ENCODE peak calls at places on chromosomes 12 and 14, in four cellular contexts. Y is B cell, I is AG04450, B is BJ. W is an unnamed sample.
A peak's percentile ranks its signal among the peaks of the same experiment; 100 is the strongest.

GRCh38 chr14:75876526-75876925 is 105.3 kb downstream of the TGFB3 start:
- DNase-seq in Y (no peak), I (no peak), B (no peak), W (no peak)

GRCh38 chr14:24982472-24983155 is 67.3 kb downstream of the STXBP6 start:
- DNase-seq in Y (no peak), I (peak; percentile 69), B (no peak), W (no peak)

GRCh38 chr12:64494998-64495729 is 43.2 kb downstream of the TBK1 start:
- DNase-seq in Y (no peak), I (no peak), B (no peak), W (no peak)

GRCh38 chr14:98840511-98840910 is 431.5 kb downstream of the BCL11B start:
- DNase-seq in Y (no peak), I (no peak), B (no peak), W (no peak)

GRCh38 chr14:32896979-32897723 is 41.5 kb upstream of the NPAS3 start:
- DNase-seq in Y (no peak), I (no peak), B (peak; percentile 21), W (no peak)

GRCh38 chr14:24064091-24064795 is 7.1 kb upstream of the CPNE6 start:
- DNase-seq in Y (no peak), I (no peak), B (no peak), W (no peak)

GRCh38 chr12:41527529-41528116 is 339.5 kb downstream of the PDZRN4 start:
- DNase-seq in Y (no peak), I (no peak), B (no peak), W (no peak)

GRCh38 chr12:13205809-13206559 is 9.5 kb downstream of the EMP1 start:
- DNase-seq in Y (no peak), I (peak; percentile 95), B (peak; percentile 94), W (no peak)

GRCh38 chr12:4909397-4909733 is 340 bp upstream of the KCNA1 start:
- DNase-seq in Y (no peak), I (no peak), B (no peak), W (no peak)

GRCh38 chr12:110249105-110249504 is 31.9 kb upstream of the ATP2A2 start:
- DNase-seq in Y (no peak), I (peak; percentile 64), B (no peak), W (no peak)

GRCh38 chr12:111361717-111362576 is 6.9 kb downstream of the PHETA1 start:
- DNase-seq in Y (no peak), I (no peak), B (no peak), W (no peak)

GRCh38 chr12:117590999-117591398 is 229.6 kb upstream of the NOS1 start:
- DNase-seq in Y (no peak), I (no peak), B (no peak), W (no peak)

GRCh38 chr14:68783408-68784297 is 9.2 kb downstream of the ZFP36L1 start:
- DNase-seq in Y (no peak), I (no peak), B (no peak), W (no peak)

GRCh38 chr14:68785817-68786490 is 6.9 kb downstream of the ZFP36L1 start:
- DNase-seq in Y (peak; percentile 28), I (no peak), B (no peak), W (no peak)

GRCh38 chr14:68782091-68782981 is 10.5 kb downstream of the ZFP36L1 start:
- DNase-seq in Y (no peak), I (no peak), B (no peak), W (no peak)

GRCh38 chr14:68784995-68785816 is 7.7 kb downstream of the ZFP36L1 start:
- DNase-seq in Y (no peak), I (no peak), B (no peak), W (no peak)

DNA sequence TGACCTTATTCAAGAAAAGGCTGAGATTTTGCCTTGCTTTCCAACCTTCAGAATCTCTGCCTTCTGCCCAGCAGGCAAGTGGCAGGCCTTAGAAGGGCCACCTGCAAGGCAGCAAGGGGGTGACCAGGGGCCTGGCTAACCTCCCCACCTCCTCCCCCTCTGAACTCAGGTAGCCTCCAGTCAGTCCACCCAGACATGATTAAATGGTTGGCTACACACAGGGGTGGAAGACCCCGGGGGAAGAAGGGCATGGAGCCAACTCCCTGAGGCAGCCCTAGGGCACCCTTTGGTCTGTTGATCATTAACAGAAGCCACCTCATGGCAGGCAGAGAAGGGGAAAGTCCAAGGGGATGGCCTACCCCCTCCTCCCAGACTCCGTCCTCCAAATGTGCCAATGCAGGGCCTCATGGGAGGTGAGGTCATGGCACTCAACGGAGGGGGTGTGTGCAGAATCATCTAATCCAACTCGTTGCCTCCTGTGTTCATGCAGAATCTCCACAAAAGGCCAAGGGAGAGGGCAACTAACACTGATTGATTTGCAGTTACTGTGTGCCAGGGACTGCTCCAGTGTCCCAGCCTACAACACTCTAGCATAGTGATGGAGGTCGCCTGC is 8.5 kb downstream of the ZFP36L1 start:
- DNase-seq in Y (peak; percentile 21), I (no peak), B (no peak), W (no peak)
- TF ChIP-seq CTCF in Y (no peak), I (no peak), B (no peak), W (no peak)

GRCh38 chr14:80208426-80208950 is 2.8 kb downstream of the DIO2 start:
- DNase-seq in Y (no peak), I (no peak), B (no peak), W (no peak)

GRCh38 chr14:80200093-80200492 is 11.2 kb downstream of the DIO2 start:
- DNase-seq in Y (no peak), I (no peak), B (no peak), W (no peak)

GRCh38 chr14:80206351-80206750 is 5.0 kb downstream of the DIO2 start:
- DNase-seq in Y (no peak), I (no peak), B (no peak), W (no peak)

DNA sequence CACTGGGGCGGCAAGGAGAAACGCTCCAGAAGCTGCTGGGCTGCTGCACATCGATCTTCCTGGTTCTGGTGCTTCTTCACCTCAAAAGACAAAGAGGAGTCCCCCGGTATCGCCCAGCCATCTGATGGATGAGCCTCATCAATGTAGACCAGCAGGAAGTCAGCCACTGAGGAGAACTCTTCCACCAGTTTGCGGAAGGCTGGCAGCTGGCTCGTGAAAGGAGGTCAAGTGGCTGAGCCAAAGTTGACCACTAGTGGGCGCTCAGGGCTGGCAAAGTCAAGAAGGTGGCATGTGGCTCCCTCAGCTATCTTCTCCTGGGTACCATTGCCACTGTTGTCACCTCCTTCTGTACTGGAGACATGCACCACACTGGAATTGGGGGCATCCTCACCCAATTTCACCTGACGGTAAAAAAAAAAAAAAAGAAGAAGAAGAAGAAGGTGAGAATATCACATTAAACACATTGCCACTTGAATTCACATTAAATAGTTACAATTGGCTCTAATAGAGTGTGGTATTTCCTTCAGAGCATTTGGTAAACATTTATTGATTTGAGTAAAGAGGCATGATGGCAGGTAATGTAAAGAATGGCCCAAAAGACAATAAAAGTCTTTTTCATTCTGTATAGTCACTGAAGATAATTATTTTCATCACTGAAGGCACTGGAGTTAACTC is 8.3 kb downstream of the DIO2 start:
- DNase-seq in Y (no peak), I (no peak), B (no peak), W (no peak)
- TF ChIP-seq CTCF in Y (no peak), I (peak; percentile 28), B (peak; percentile 37), W (no peak)

DNA sequence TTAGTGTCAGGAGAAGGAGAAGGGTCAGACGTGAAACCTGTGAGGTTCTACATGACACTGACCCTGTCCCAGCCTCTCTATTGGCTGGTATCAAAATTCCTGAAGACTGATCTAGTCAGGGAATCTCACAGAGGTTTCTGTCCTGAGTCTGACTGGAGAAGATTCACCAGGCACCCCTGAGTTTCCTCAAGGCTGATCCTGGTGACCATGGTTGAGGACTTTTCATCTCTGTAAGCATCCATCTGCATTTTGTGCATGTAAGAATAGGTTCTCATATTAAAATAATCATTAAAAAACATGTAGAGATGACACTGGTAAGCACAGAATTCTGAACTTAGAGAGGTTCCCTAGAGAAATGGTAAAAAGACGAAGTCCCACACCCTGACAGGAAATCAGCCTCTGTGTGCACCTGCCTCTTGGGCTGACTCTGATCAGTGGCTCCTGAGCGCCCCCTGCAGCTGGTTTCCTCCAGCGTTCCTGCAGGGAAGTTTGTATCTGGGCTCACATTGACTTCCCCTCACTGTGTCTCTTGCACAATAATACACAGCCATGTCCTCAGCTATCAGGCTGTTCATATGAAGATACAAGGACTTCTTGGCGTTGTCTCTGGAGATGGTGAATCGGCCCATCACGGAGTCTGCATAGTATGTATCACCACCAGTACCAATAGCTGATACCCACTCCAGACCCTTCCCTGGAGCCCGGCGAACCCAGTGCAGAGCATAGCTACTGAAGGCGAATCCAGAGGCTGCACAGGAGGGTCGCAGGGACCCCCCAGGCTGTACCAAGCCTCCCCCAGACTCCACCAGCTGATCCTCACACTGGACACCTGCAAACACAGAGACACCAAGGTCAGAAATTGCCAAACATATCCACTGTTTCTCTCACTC is 991.9 kb downstream of the TMEM121 start:
- DNase-seq in Y (peak; percentile 77), I (no peak), B (no peak), W (peak; percentile 86)
- TF ChIP-seq CTCF in Y (peak; percentile 73), I (no peak), B (no peak), W (peak; percentile 95)

DNA sequence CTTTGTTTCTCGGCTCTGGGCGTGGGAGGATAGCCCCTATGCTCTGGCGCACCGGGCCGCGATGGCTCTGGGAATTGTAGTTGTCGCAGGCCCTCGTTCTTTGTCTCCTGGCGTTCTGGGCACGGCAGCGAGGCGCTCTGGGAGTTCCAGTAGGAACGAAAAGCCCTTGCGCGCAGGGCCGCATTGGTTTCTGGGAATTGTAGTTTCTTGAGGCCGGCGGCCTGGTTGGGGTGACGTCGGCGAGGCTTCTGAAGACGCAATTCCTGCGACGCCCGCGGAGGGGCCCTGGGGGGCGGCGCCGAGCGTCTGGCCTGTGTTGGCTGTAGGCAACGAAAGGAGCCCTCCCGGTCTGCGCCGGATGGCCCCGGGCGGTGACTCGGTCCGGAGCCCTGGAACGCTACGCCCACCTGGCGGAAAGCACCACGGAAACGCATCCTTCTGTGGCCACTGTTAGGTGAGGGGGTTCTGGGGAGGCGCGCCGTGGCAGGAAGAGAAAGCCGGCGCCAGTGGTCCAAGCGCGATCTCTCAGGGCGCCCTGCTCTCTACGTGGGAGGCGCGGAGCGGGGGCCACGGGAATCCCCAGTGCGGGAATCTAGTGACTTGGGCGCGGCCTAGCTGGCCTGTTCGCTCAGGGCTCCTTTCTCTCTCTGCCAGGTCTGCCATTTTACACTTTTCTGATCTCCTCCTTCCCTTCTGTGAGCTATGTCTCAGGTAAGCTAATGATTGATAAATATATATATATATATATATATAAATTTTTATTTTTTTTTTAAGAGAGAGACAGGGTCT is at the start of gene ZNF140:
- DNase-seq in Y (peak; percentile 98), I (peak; percentile 94), B (peak; percentile 82), W (peak; percentile 95)
- TF ChIP-seq CTCF in Y (peak; percentile 47), I (no peak), B (peak; percentile 25), W (no peak)

GRCh38 chr14:55111122-55111705 is 17.8 kb upstream of the LGALS3 start:
- DNase-seq in Y (no peak), I (no peak), B (no peak), W (no peak)
- TF ChIP-seq CTCF in Y (no peak), I (no peak), B (no peak), W (no peak)

W was measured in natural killer cell.